ENCODE peak calls at places on chromosomes 16 and 17, in four cellular contexts. One of them, this sample, is unnamed. For H3K4me1, the result is how much of the 10 kb centered on the place peaks cover.

GRCh38 chr17:65514541-65514940 is 46.9 kb downstream of the AXIN2 start:
- DNase-seq in hepatocyte: no peak
- DNase-seq in endothelial cell of umbilical vein: no peak
- DNase-seq in fibroblast of lung: peak
- DNase-seq in this sample: no peak

GRCh38 chr16:74447578-74447977 is 26.3 kb upstream of the CLEC18B start:
- DNase-seq in hepatocyte: no peak
- DNase-seq in fibroblast of lung: no peak
- DNase-seq in endothelial cell of umbilical vein: peak
- DNase-seq in this sample: no peak

GRCh38 chr17:34300652-34301390 is 15.3 kb downstream of the CCL11 start:
- DNase-seq in hepatocyte: no peak
- DNase-seq in fibroblast of lung: no peak
- DNase-seq in endothelial cell of umbilical vein: peak
- DNase-seq in this sample: no peak

GRCh38 chr17:44502598-44503079 is 567 bp downstream of the GPATCH8 start:
- DNase-seq in hepatocyte: peak
- DNase-seq in fibroblast of lung: peak
- DNase-seq in endothelial cell of umbilical vein: peak
- DNase-seq in this sample: no peak

GRCh38 chr17:880074-880870 is 98.1 kb downstream of the MRM3 start:
- DNase-seq in hepatocyte: no peak
- DNase-seq in fibroblast of lung: no peak
- DNase-seq in endothelial cell of umbilical vein: peak
- DNase-seq in this sample: no peak

GRCh38 chr16:25124503-25124902 is 13.0 kb downstream of the LCMT1 start:
- DNase-seq in endothelial cell of umbilical vein: no peak
- DNase-seq in fibroblast of lung: no peak
- DNase-seq in hepatocyte: no peak
- DNase-seq in this sample: no peak

GRCh38 chr17:79542718-79543117 is 68.1 kb downstream of the RBFOX3 start:
- DNase-seq in hepatocyte: no peak
- DNase-seq in endothelial cell of umbilical vein: no peak
- DNase-seq in fibroblast of lung: no peak
- DNase-seq in this sample: no peak

GRCh38 chr16:4115209-4115940 is 867 bp downstream of the ADCY9 start:
- DNase-seq in fibroblast of lung: peak
- DNase-seq in hepatocyte: peak
- DNase-seq in endothelial cell of umbilical vein: peak
- DNase-seq in this sample: peak

GRCh38 chr17:64354824-64355535 is 35.7 kb downstream of the PECAM1 start:
- DNase-seq in endothelial cell of umbilical vein: peak
- DNase-seq in hepatocyte: no peak
- DNase-seq in fibroblast of lung: peak
- DNase-seq in this sample: no peak

GRCh38 chr16:85309656-85310587 is 197.7 kb upstream of the CIBAR2 start:
- DNase-seq in endothelial cell of umbilical vein: no peak
- DNase-seq in fibroblast of lung: no peak
- DNase-seq in hepatocyte: no peak
- DNase-seq in this sample: no peak

GRCh38 chr17:37815516-37815915 is 70.7 kb upstream of the HNF1B start:
- DNase-seq in endothelial cell of umbilical vein: no peak
- DNase-seq in fibroblast of lung: no peak
- DNase-seq in hepatocyte: no peak
- DNase-seq in this sample: no peak

GRCh38 chr16:82034981-82035612 is at the start of gene HSD17B2:
- DNase-seq in fibroblast of lung: no peak
- DNase-seq in endothelial cell of umbilical vein: peak
- DNase-seq in hepatocyte: peak
- DNase-seq in this sample: no peak

GRCh38 chr16:46920402-46921068 is 36.4 kb downstream of the GPT2 start:
- DNase-seq in endothelial cell of umbilical vein: no peak
- DNase-seq in fibroblast of lung: no peak
- DNase-seq in hepatocyte: no peak
- DNase-seq in this sample: peak

GRCh38 chr16:86899156-86899555 is 320.8 kb downstream of the FOXL1 start:
- DNase-seq in fibroblast of lung: no peak
- DNase-seq in hepatocyte: no peak
- DNase-seq in endothelial cell of umbilical vein: no peak
- DNase-seq in this sample: no peak

GRCh38 chr16:58024673-58025350 is 742 bp upstream of the MMP15 start:
- DNase-seq in fibroblast of lung: peak
- DNase-seq in endothelial cell of umbilical vein: no peak
- DNase-seq in hepatocyte: peak
- DNase-seq in this sample: peak

GRCh38 chr17:50548831-50549230 is 1.9 kb downstream of the SPATA20 start:
- DNase-seq in fibroblast of lung: no peak
- DNase-seq in endothelial cell of umbilical vein: no peak
- DNase-seq in hepatocyte: no peak
- DNase-seq in this sample: no peak

GRCh38 chr16:87406495-87407088 is 14.5 kb downstream of the MAP1LC3B start:
- DNase-seq in endothelial cell of umbilical vein: no peak
- DNase-seq in hepatocyte: no peak
- DNase-seq in fibroblast of lung: no peak
- DNase-seq in this sample: no peak

GRCh38 chr17:82236142-82236971 is 7.5 kb downstream of the SLC16A3 start:
- DNase-seq in endothelial cell of umbilical vein: peak
- DNase-seq in hepatocyte: peak
- DNase-seq in fibroblast of lung: peak
- DNase-seq in this sample: peak

GRCh38 chr17:73616873-73617430 is 27.3 kb downstream of the SDK2 start:
- DNase-seq in hepatocyte: no peak
- DNase-seq in endothelial cell of umbilical vein: no peak
- DNase-seq in fibroblast of lung: no peak
- DNase-seq in this sample: no peak

GRCh38 chr16:11692171-11692570 is 23.9 kb downstream of the SNN start:
- DNase-seq in fibroblast of lung: no peak
- DNase-seq in hepatocyte: no peak
- DNase-seq in endothelial cell of umbilical vein: no peak
- DNase-seq in this sample: no peak

GRCh38 chr16:29802416-29802935 is 3.9 kb upstream of the MAZ start:
- DNase-seq in endothelial cell of umbilical vein: no peak
- DNase-seq in hepatocyte: no peak
- DNase-seq in fibroblast of lung: no peak
- DNase-seq in this sample: no peak

GRCh38 chr16:9119795-9120194 is 28.4 kb downstream of the HAPSTR1 start:
- DNase-seq in endothelial cell of umbilical vein: no peak
- DNase-seq in fibroblast of lung: peak
- DNase-seq in hepatocyte: no peak
- DNase-seq in this sample: no peak

GRCh38 chr17:46139365-46140210 is 53.6 kb downstream of the KANSL1 start:
- DNase-seq in endothelial cell of umbilical vein: no peak
- DNase-seq in hepatocyte: no peak
- DNase-seq in fibroblast of lung: no peak
- DNase-seq in this sample: no peak

GRCh38 chr17:82959242-82959930 is 119.6 kb upstream of the ZNF750 start:
- DNase-seq in endothelial cell of umbilical vein: no peak
- DNase-seq in fibroblast of lung: no peak
- DNase-seq in hepatocyte: no peak
- DNase-seq in this sample: no peak

GRCh38 chr16:65142276-65142675 is 20.4 kb upstream of the CDH11 start:
- DNase-seq in endothelial cell of umbilical vein: no peak
- DNase-seq in fibroblast of lung: no peak
- DNase-seq in hepatocyte: no peak
- DNase-seq in this sample: no peak

DNA sequence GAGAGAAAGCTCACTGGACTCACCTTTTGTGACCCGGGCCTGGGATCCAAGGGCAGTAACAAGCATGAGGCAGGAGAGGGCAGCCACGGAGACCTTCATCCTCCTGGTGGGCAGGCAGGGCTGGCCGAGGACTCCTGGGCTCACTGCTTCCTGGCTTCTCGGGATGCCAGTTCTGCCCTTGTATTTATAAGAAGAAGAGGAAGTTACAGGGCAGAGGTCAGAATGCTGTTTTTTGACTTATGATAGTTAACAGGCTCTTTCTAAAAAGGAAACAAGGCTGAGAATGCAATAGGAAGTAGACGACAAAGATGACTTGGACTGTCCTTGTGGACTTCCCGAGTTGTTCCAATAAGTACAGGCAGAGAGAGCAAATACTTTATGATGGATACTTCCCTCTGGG is at the start of gene CCL23:
- DNase-seq in endothelial cell of umbilical vein: peak
- DNase-seq in fibroblast of lung: no peak
- DNase-seq in hepatocyte: no peak
- DNase-seq in this sample: no peak
- H3K4me3 ChIP-seq in endothelial cell of umbilical vein: no peak
- H3K4me3 ChIP-seq in fibroblast of lung: no peak
- H3K4me3 ChIP-seq in hepatocyte: no peak
- H3K4me3 ChIP-seq in this sample: no peak

DNA sequence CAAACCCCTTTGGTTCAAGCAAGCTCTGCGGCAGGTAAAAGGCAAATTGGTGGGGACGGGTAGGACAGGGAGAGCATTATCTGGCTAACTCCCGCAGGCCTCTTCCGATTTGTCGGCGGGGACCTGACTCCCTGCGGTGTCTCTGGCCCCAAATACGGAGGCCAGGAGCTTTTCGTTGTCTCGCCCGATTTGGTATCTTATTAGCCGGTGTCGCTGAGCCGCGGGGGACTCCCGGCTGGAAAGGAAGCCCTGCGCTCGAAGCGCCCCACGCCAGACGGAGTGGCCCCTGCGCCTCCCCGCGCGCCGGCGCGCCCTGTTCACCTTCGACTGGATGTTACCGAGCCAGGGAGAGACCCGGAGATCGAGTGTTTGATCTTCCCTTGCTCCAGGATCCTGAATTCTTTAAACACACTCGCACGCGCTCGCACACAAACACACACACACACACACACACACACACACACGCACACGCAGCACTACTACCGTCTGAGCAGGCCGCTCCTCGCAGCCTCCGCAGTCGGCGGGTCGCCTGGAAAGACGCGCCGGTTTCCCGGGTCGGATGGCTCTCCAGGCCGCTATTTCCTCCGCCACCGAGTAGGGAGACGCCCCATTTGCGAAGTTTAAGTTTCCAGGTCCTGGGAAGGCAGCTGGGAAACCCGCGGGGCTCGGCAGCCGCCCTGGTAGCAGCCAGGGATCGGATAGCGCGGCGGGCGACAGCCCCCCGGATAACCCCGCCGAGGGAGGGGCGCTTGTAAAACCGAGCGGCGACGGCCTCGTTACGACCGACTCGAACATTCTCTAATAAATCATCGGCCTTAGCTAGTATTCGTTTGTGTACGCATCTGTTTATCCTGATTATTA is 3.3 kb downstream of the PRAC1 start:
- DNase-seq in fibroblast of lung: no peak
- DNase-seq in endothelial cell of umbilical vein: no peak
- DNase-seq in hepatocyte: no peak
- DNase-seq in this sample: no peak
- TF ChIP-seq EZH2 in fibroblast of lung: peak
- TF ChIP-seq EZH2 in endothelial cell of umbilical vein: peak
- TF ChIP-seq EZH2 in hepatocyte: peak
- TF ChIP-seq EZH2 in this sample: no peak

GRCh38 chr16:71557954-71558582 is 18.8 kb downstream of the TAT start:
- DNase-seq in hepatocyte: no peak
- DNase-seq in endothelial cell of umbilical vein: no peak
- DNase-seq in fibroblast of lung: no peak
- DNase-seq in this sample: no peak
- H3K4me1 ChIP-seq in hepatocyte: under half
- H3K4me1 ChIP-seq in endothelial cell of umbilical vein: under half
- H3K4me1 ChIP-seq in fibroblast of lung: under half
- H3K4me1 ChIP-seq in this sample: under half

DNA sequence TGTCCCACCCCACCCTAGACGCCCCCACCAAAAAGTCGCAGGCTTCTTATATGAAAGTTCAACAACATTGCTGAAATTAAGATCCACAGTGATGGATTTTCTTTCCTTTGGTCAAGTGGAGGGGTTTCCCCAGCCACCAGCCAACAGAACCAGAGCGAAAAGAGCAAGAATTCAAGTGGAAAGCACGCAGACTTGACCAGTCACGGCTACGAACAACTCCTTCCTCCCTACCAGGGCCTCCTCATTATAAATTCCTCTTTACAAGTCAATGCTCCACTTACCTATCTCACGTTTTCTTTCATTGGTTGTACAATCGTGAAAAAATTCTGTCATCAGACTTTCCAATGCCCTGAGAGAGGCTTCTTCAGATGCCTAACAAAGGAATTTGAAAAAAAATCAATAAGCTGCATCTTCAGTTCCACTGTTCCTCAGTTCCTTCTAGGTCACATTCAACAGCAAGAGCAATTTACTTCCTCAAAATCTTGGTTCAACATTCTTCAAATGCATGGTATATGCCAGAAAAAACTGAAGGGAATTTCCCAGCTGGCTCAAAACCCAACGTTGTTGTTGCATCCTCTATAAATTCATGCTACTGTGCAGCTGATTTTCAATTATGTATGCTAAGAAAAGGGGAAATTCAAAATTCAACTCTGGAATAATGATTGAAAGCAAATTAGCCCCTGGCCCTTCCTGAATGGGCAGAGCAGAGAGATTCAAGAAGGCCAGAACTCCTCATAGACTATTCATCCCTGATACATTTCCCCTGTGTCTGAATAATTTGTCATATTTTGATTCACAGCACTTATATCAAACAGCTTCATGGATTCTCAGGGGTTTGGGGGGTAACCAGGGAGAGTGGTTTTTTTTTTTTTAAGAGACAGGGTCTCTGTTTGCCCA is 30.9 kb downstream of the XPO6 start:
- DNase-seq in endothelial cell of umbilical vein: peak
- DNase-seq in hepatocyte: no peak
- DNase-seq in fibroblast of lung: peak
- DNase-seq in this sample: no peak
- H3K4me3 ChIP-seq in endothelial cell of umbilical vein: no peak
- H3K4me3 ChIP-seq in hepatocyte: no peak
- H3K4me3 ChIP-seq in fibroblast of lung: no peak
- H3K4me3 ChIP-seq in this sample: no peak